ENCODE peak calls at places on chromosomes 13 and 19, in eight cellular contexts. T is GM23338, J is HepG2, I is K562, K is Panc1, V is upper lobe of left lung, P is HCT116, U is GM12878. L is an unnamed sample.

GRCh38 chr13:33636955-33637670 is 180.8 kb upstream of the RFC3 start:
- ATAC-seq in T (no peak), J (no peak), I (no peak), K (no peak), V (no peak), P (no peak), U (no peak), L (no peak)

GRCh38 chr19:813359-814107 is 8.2 kb downstream of the PLPPR3 start:
- ATAC-seq in T (peak; percentile 4), J (peak; percentile 1), I (no peak), K (peak; percentile 10), V (peak; percentile 2), P (peak; percentile 21), U (peak; percentile 4), L (no peak)

GRCh38 chr19:18488838-18489626 is 32.8 kb downstream of the ELL start:
- ATAC-seq in T (peak; percentile 76), J (peak; percentile 82), I (peak; percentile 69), K (no peak), V (no peak), P (peak; percentile 65), U (peak; percentile 29), L (no peak)

GRCh38 chr19:40724315-40724714 is 7.4 kb downstream of the ITPKC start:
- ATAC-seq in T (no peak), J (no peak), I (no peak), K (no peak), V (no peak), P (no peak), U (no peak), L (no peak)

GRCh38 chr19:4559569-4559968 is at the start of gene SEMA6B:
- ATAC-seq in T (no peak), J (no peak), I (no peak), K (no peak), V (peak; percentile 32), P (no peak), U (no peak), L (peak; percentile 65)

GRCh38 chr13:49952168-49952567 is 16.0 kb upstream of the SPRYD7 start:
- ATAC-seq in T (no peak), J (no peak), I (no peak), K (no peak), V (no peak), P (no peak), U (no peak), L (no peak)

GRCh38 chr13:30698023-30698422 is 37.3 kb upstream of the ALOX5AP start:
- ATAC-seq in T (no peak), J (no peak), I (no peak), K (no peak), V (peak; percentile 54), P (no peak), U (no peak), L (no peak)

GRCh38 chr19:43754312-43754561 is 525 bp downstream of the SMG9 start:
- ATAC-seq in T (no peak), J (no peak), I (no peak), K (no peak), V (no peak), P (no peak), U (no peak), L (no peak)

GRCh38 chr19:506404-507285 is 652 bp upstream of the TPGS1 start:
- ATAC-seq in T (peak; percentile 71), J (peak; percentile 82), I (peak; percentile 90), K (peak; percentile 92), V (peak; percentile 93), P (peak; percentile 77), U (peak; percentile 82), L (peak; percentile 94)

GRCh38 chr13:34416833-34417425 is 525.1 kb upstream of the NBEA start:
- ATAC-seq in T (no peak), J (no peak), I (no peak), K (no peak), V (peak; percentile 44), P (no peak), U (no peak), L (peak; percentile 85)

GRCh38 chr13:94178625-94179244 is 300.7 kb downstream of the DCT start:
- ATAC-seq in T (no peak), J (peak; percentile 89), I (no peak), K (no peak), V (no peak), P (no peak), U (no peak), L (no peak)
- TF ChIP-seq POLR2AphosphoS5 in T (no peak), J (no peak), I (no peak), K (no peak), V (no peak), P (no peak), U (no peak), L (no peak)

DNA sequence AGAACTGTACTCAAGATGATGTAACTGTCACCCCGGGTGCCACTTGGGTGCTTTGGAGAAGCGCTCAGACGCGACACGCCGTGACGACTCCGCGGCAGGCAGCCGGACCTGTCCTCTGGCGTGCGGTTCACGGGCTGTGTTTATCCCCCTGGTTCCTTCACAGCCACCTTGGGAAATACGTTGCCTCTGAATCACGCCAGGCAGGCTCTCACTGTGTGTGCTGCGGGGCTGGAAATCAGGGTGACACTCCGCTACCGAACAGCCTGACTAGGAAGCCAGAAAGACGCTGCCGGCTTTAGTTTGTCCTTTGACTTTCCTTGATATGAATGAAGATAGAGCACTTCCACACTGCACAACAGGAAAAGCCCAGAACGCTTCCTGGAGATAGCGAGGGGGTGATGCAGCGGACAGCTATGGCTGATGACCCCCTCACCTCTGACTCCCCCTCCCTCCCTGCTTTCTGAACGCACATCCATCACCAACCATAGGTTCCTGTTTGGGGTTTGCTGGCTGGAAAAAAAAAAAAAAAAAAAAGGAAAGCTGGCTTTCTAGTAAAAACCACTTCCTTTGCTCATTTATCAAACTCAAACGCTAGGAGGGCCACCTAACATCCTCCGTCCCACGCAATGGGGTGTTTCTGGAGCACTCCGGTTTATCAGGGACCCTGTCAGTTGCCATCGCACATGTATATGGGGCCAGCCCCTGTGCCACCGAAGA is 3.7 kb upstream of the GP6 start:
- ATAC-seq in T (no peak), J (no peak), I (peak; percentile 55), K (no peak), V (no peak), P (no peak), U (no peak), L (no peak)
- TF ChIP-seq POLR2AphosphoS5 in T (no peak), J (no peak), I (no peak), K (no peak), V (no peak), P (no peak), U (no peak), L (no peak)

DNA sequence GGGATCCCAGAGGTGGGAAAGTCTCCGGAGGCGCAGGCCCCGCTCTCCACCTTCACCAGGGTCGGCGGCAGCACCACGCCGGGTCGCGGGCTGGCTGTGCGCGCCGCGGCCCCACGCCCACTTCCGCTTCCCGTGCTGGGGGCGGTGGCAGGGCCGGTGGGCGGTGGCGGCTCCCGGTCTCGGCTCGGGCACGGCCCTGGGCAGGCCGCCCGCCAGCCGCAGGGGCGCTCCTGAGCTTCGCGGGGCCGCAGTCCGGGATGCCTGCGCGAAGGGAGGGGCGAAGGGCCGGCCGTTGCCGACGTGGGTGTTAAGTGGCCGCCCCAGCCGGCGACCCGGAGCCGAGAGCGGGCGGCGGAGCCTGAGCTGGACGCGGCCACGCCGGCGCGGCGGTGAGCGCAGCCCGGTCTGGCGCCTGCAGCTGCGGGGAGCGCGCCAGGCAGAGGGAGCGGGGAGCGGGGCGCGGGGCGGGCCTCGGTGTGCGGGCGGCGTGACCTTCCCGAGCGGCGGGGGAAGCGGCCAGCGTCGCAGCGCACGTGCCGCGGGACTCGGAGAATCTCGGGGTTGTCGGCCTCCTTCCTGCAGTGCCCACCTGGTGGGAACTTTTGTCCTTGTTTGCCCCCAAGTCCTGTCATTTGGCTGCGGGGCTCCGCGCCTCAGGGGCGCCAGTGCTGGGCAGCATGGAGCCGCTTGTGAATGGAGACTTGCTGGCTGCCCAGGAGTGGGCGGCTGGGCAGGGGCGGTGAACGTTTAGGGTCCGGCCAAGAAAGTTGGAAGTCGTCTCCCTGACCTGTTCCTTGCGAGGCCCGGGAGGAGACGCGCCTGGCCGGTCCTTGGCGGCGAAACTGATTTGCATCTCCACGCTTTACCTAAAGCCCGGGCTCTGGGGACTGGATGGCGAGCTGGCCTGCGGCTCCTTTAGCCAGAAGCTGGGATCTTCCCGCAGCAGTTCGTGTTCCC is at the start of gene SLC25A15:
- ATAC-seq in T (peak; percentile 92), J (peak; percentile 90), I (peak; percentile 90), K (peak; percentile 99), V (peak; percentile 97), P (peak; percentile 93), U (peak; percentile 94), L (peak; percentile 93)
- TF ChIP-seq POLR2AphosphoS5 in T (peak; percentile 77), J (peak; percentile 69), I (peak; percentile 30), K (peak; percentile 67), V (peak; percentile 59), P (peak; percentile 61), U (peak; percentile 71), L (peak; percentile 1)

GRCh38 chr13:78712866-78713265 is 53.9 kb upstream of the OBI1 start:
- ATAC-seq in T (peak; percentile 43), J (no peak), I (no peak), K (no peak), V (no peak), P (no peak), U (no peak), L (no peak)
- TF ChIP-seq POLR2AphosphoS5 in T (no peak), J (no peak), I (no peak), K (no peak), V (no peak), P (no peak), U (no peak), L (no peak)

L was measured in gastroesophageal sphincter.